ENCODE peak calls at places on chromosome 22, in seven cellular contexts. One of them, this sample, is unnamed.

GRCh38 chr22:19634206-19634536 is 80.1 kb upstream of the SEPTIN5 start:
- DNase-seq in PC-3: no peak
- DNase-seq in upper lobe of left lung: no peak
- DNase-seq in WERI-Rb-1: no peak
- DNase-seq in uterus: no peak
- DNase-seq in heart right ventricle: no peak
- DNase-seq in mammary epithelial cell: no peak
- DNase-seq in this sample: peak

GRCh38 chr22:25622011-25622410 is 57.5 kb downstream of the GRK3 start:
- DNase-seq in PC-3: no peak
- DNase-seq in upper lobe of left lung: no peak
- DNase-seq in WERI-Rb-1: no peak
- DNase-seq in uterus: no peak
- DNase-seq in heart right ventricle: no peak
- DNase-seq in mammary epithelial cell: no peak
- DNase-seq in this sample: no peak

GRCh38 chr22:38923463-38924196 is 33.8 kb upstream of the APOBEC3A start:
- DNase-seq in PC-3: peak
- DNase-seq in upper lobe of left lung: no peak
- DNase-seq in WERI-Rb-1: peak
- DNase-seq in uterus: peak
- DNase-seq in heart right ventricle: peak
- DNase-seq in mammary epithelial cell: peak
- DNase-seq in this sample: peak

GRCh38 chr22:44591146-44591790 is 93.2 kb upstream of the RTL6 start:
- DNase-seq in PC-3: no peak
- DNase-seq in upper lobe of left lung: peak
- DNase-seq in WERI-Rb-1: no peak
- DNase-seq in uterus: no peak
- DNase-seq in heart right ventricle: no peak
- DNase-seq in mammary epithelial cell: no peak
- DNase-seq in this sample: no peak

GRCh38 chr22:49303781-49304461 is 523.8 kb downstream of the BRD1 start:
- DNase-seq in PC-3: no peak
- DNase-seq in upper lobe of left lung: peak
- DNase-seq in WERI-Rb-1: no peak
- DNase-seq in uterus: no peak
- DNase-seq in heart right ventricle: no peak
- DNase-seq in mammary epithelial cell: no peak
- DNase-seq in this sample: no peak

GRCh38 chr22:44137415-44137814 is 43.3 kb upstream of the PARVG start:
- DNase-seq in PC-3: no peak
- DNase-seq in upper lobe of left lung: no peak
- DNase-seq in WERI-Rb-1: no peak
- DNase-seq in uterus: no peak
- DNase-seq in heart right ventricle: no peak
- DNase-seq in mammary epithelial cell: no peak
- DNase-seq in this sample: peak

GRCh38 chr22:50329236-50329635 is 2.4 kb upstream of the DENND6B start:
- DNase-seq in PC-3: peak
- DNase-seq in upper lobe of left lung: no peak
- DNase-seq in WERI-Rb-1: no peak
- DNase-seq in uterus: no peak
- DNase-seq in heart right ventricle: no peak
- DNase-seq in mammary epithelial cell: peak
- DNase-seq in this sample: no peak

GRCh38 chr22:48742556-48743343 is 1084.9 kb downstream of the BRD1 start:
- DNase-seq in PC-3: no peak
- DNase-seq in upper lobe of left lung: peak
- DNase-seq in WERI-Rb-1: no peak
- DNase-seq in uterus: no peak
- DNase-seq in heart right ventricle: no peak
- DNase-seq in mammary epithelial cell: no peak
- DNase-seq in this sample: peak

GRCh38 chr22:31323578-31324550 is 22.3 kb downstream of the PATZ1 start:
- DNase-seq in PC-3: no peak
- DNase-seq in upper lobe of left lung: no peak
- DNase-seq in WERI-Rb-1: no peak
- DNase-seq in uterus: no peak
- DNase-seq in heart right ventricle: no peak
- DNase-seq in mammary epithelial cell: no peak
- DNase-seq in this sample: no peak

GRCh38 chr22:42697542-42698013 is 23.1 kb downstream of the A4GALT start:
- DNase-seq in PC-3: peak
- DNase-seq in upper lobe of left lung: peak
- DNase-seq in WERI-Rb-1: no peak
- DNase-seq in uterus: peak
- DNase-seq in heart right ventricle: peak
- DNase-seq in mammary epithelial cell: peak
- DNase-seq in this sample: peak

GRCh38 chr22:39055658-39056057 is 15.0 kb downstream of the APOBEC3F start:
- DNase-seq in PC-3: no peak
- DNase-seq in upper lobe of left lung: no peak
- DNase-seq in WERI-Rb-1: no peak
- DNase-seq in uterus: no peak
- DNase-seq in heart right ventricle: no peak
- DNase-seq in mammary epithelial cell: no peak
- DNase-seq in this sample: no peak

GRCh38 chr22:31343235-31344191 is 2.6 kb downstream of the PATZ1 start:
- DNase-seq in PC-3: peak
- DNase-seq in upper lobe of left lung: peak
- DNase-seq in WERI-Rb-1: peak
- DNase-seq in uterus: no peak
- DNase-seq in heart right ventricle: peak
- DNase-seq in mammary epithelial cell: peak
- DNase-seq in this sample: no peak

GRCh38 chr22:29194269-29194668 is 11.4 kb upstream of the EMID1 start:
- DNase-seq in PC-3: peak
- DNase-seq in upper lobe of left lung: no peak
- DNase-seq in WERI-Rb-1: no peak
- DNase-seq in uterus: no peak
- DNase-seq in heart right ventricle: no peak
- DNase-seq in mammary epithelial cell: no peak
- DNase-seq in this sample: no peak

GRCh38 chr22:25682071-25682470 is 59.9 kb upstream of the MYO18B start:
- DNase-seq in PC-3: no peak
- DNase-seq in upper lobe of left lung: no peak
- DNase-seq in WERI-Rb-1: no peak
- DNase-seq in uterus: no peak
- DNase-seq in heart right ventricle: no peak
- DNase-seq in mammary epithelial cell: no peak
- DNase-seq in this sample: no peak

GRCh38 chr22:29148826-29149225 is 56.9 kb upstream of the EMID1 start:
- DNase-seq in PC-3: no peak
- DNase-seq in upper lobe of left lung: no peak
- DNase-seq in WERI-Rb-1: no peak
- DNase-seq in uterus: no peak
- DNase-seq in heart right ventricle: no peak
- DNase-seq in mammary epithelial cell: no peak
- DNase-seq in this sample: peak

GRCh38 chr22:31753005-31753633 is 700 bp upstream of the DEPDC5 start:
- DNase-seq in PC-3: peak
- DNase-seq in upper lobe of left lung: no peak
- DNase-seq in WERI-Rb-1: peak
- DNase-seq in uterus: peak
- DNase-seq in heart right ventricle: peak
- DNase-seq in mammary epithelial cell: no peak
- DNase-seq in this sample: peak

GRCh38 chr22:19419464-19420178 is 11.9 kb downstream of the HIRA start:
- DNase-seq in PC-3: no peak
- DNase-seq in upper lobe of left lung: no peak
- DNase-seq in WERI-Rb-1: no peak
- DNase-seq in uterus: no peak
- DNase-seq in heart right ventricle: no peak
- DNase-seq in mammary epithelial cell: peak
- DNase-seq in this sample: no peak

GRCh38 chr22:33844273-33844672 is 76.0 kb downstream of the LARGE1 start:
- DNase-seq in PC-3: no peak
- DNase-seq in upper lobe of left lung: no peak
- DNase-seq in WERI-Rb-1: no peak
- DNase-seq in uterus: no peak
- DNase-seq in heart right ventricle: no peak
- DNase-seq in mammary epithelial cell: no peak
- DNase-seq in this sample: no peak

GRCh38 chr22:33842006-33842354 is 78.3 kb downstream of the LARGE1 start:
- DNase-seq in PC-3: no peak
- DNase-seq in upper lobe of left lung: no peak
- DNase-seq in WERI-Rb-1: no peak
- DNase-seq in uterus: no peak
- DNase-seq in heart right ventricle: no peak
- DNase-seq in mammary epithelial cell: no peak
- DNase-seq in this sample: no peak

GRCh38 chr22:33841281-33842005 is 78.8 kb downstream of the LARGE1 start:
- DNase-seq in PC-3: no peak
- DNase-seq in upper lobe of left lung: no peak
- DNase-seq in WERI-Rb-1: peak
- DNase-seq in uterus: no peak
- DNase-seq in heart right ventricle: no peak
- DNase-seq in mammary epithelial cell: no peak
- DNase-seq in this sample: no peak

GRCh38 chr22:33838644-33839043 is 81.6 kb downstream of the LARGE1 start:
- DNase-seq in PC-3: no peak
- DNase-seq in upper lobe of left lung: no peak
- DNase-seq in WERI-Rb-1: no peak
- DNase-seq in uterus: no peak
- DNase-seq in heart right ventricle: no peak
- DNase-seq in mammary epithelial cell: no peak
- DNase-seq in this sample: no peak

GRCh38 chr22:33842421-33843094 is 77.7 kb downstream of the LARGE1 start:
- DNase-seq in PC-3: no peak
- DNase-seq in upper lobe of left lung: no peak
- DNase-seq in WERI-Rb-1: no peak
- DNase-seq in uterus: no peak
- DNase-seq in heart right ventricle: no peak
- DNase-seq in mammary epithelial cell: no peak
- DNase-seq in this sample: no peak
- H3K27ac ChIP-seq in PC-3: no peak
- H3K27ac ChIP-seq in upper lobe of left lung: no peak
- H3K27ac ChIP-seq in WERI-Rb-1: no peak
- H3K27ac ChIP-seq in uterus: no peak
- H3K27ac ChIP-seq in heart right ventricle: peak
- H3K27ac ChIP-seq in mammary epithelial cell: no peak
- H3K27ac ChIP-seq in this sample: no peak

GRCh38 chr22:46061431-46062231 is 84.7 kb upstream of the WNT7B start:
- DNase-seq in PC-3: no peak
- DNase-seq in upper lobe of left lung: peak
- DNase-seq in WERI-Rb-1: no peak
- DNase-seq in uterus: peak
- DNase-seq in heart right ventricle: no peak
- DNase-seq in mammary epithelial cell: peak
- DNase-seq in this sample: no peak
- H3K4me3 ChIP-seq in PC-3: no peak
- H3K4me3 ChIP-seq in upper lobe of left lung: no peak
- H3K4me3 ChIP-seq in WERI-Rb-1: no peak
- H3K4me3 ChIP-seq in uterus: no peak
- H3K4me3 ChIP-seq in heart right ventricle: no peak
- H3K4me3 ChIP-seq in mammary epithelial cell: peak
- H3K4me3 ChIP-seq in this sample: no peak

GRCh38 chr22:17845340-17845739 is 71.1 kb upstream of the BID start:
- DNase-seq in PC-3: no peak
- DNase-seq in upper lobe of left lung: no peak
- DNase-seq in WERI-Rb-1: no peak
- DNase-seq in uterus: peak
- DNase-seq in heart right ventricle: no peak
- DNase-seq in mammary epithelial cell: peak
- DNase-seq in this sample: no peak

GRCh38 chr22:17843189-17843588 is 68.9 kb upstream of the BID start:
- DNase-seq in PC-3: no peak
- DNase-seq in upper lobe of left lung: no peak
- DNase-seq in WERI-Rb-1: no peak
- DNase-seq in uterus: no peak
- DNase-seq in heart right ventricle: no peak
- DNase-seq in mammary epithelial cell: no peak
- DNase-seq in this sample: no peak

GRCh38 chr22:17842386-17842785 is 68.1 kb upstream of the BID start:
- DNase-seq in PC-3: no peak
- DNase-seq in upper lobe of left lung: no peak
- DNase-seq in WERI-Rb-1: no peak
- DNase-seq in uterus: peak
- DNase-seq in heart right ventricle: no peak
- DNase-seq in mammary epithelial cell: no peak
- DNase-seq in this sample: no peak

GRCh38 chr22:17845790-17846189 is 71.5 kb upstream of the BID start:
- DNase-seq in PC-3: no peak
- DNase-seq in upper lobe of left lung: no peak
- DNase-seq in WERI-Rb-1: no peak
- DNase-seq in uterus: peak
- DNase-seq in heart right ventricle: no peak
- DNase-seq in mammary epithelial cell: no peak
- DNase-seq in this sample: no peak

DNA sequence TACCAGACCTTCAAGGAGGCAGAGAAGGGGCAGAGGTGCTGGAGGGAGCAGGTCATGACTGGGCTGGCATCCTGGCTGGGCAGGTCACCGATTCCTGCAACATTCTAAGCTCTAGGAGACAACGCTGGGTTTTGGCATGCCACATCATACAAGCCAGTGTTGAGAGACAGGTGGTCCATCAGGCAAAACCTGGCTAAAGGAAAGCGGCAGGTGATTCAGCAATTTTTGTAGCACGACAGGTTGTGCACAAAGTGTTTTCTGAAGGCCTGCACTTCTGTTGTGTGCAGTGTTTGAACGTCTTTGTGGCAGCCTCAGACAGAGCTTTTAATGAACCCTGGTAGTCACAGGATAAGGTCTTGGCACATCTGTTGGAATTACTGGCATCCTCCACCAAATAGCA is 69.9 kb upstream of the BID start:
- DNase-seq in PC-3: no peak
- DNase-seq in upper lobe of left lung: no peak
- DNase-seq in WERI-Rb-1: no peak
- DNase-seq in uterus: no peak
- DNase-seq in heart right ventricle: no peak
- DNase-seq in mammary epithelial cell: no peak
- DNase-seq in this sample: no peak
- H3K27ac ChIP-seq in PC-3: no peak
- H3K27ac ChIP-seq in upper lobe of left lung: no peak
- H3K27ac ChIP-seq in WERI-Rb-1: no peak
- H3K27ac ChIP-seq in uterus: peak
- H3K27ac ChIP-seq in heart right ventricle: peak
- H3K27ac ChIP-seq in mammary epithelial cell: no peak
- H3K27ac ChIP-seq in this sample: peak

GRCh38 chr22:40853330-40853729 is 3.1 kb downstream of the ST13 start:
- DNase-seq in PC-3: no peak
- DNase-seq in upper lobe of left lung: no peak
- DNase-seq in WERI-Rb-1: no peak
- DNase-seq in uterus: no peak
- DNase-seq in heart right ventricle: no peak
- DNase-seq in mammary epithelial cell: no peak
- DNase-seq in this sample: no peak

GRCh38 chr22:40855960-40856512 is 403 bp downstream of the ST13 start:
- DNase-seq in PC-3: no peak
- DNase-seq in upper lobe of left lung: no peak
- DNase-seq in WERI-Rb-1: no peak
- DNase-seq in uterus: no peak
- DNase-seq in heart right ventricle: no peak
- DNase-seq in mammary epithelial cell: peak
- DNase-seq in this sample: peak

GRCh38 chr22:40856513-40857308 is at the start of the genes ST13 and XPNPEP3:
- DNase-seq in PC-3: peak
- DNase-seq in upper lobe of left lung: peak
- DNase-seq in WERI-Rb-1: peak
- DNase-seq in uterus: peak
- DNase-seq in heart right ventricle: peak
- DNase-seq in mammary epithelial cell: peak
- DNase-seq in this sample: peak

GRCh38 chr22:40855104-40855959 is 1.1 kb downstream of the ST13 start:
- DNase-seq in PC-3: no peak
- DNase-seq in upper lobe of left lung: no peak
- DNase-seq in WERI-Rb-1: no peak
- DNase-seq in uterus: peak
- DNase-seq in heart right ventricle: no peak
- DNase-seq in mammary epithelial cell: peak
- DNase-seq in this sample: no peak

GRCh38 chr22:40853961-40854360 is 2.5 kb downstream of the ST13 start:
- DNase-seq in PC-3: no peak
- DNase-seq in upper lobe of left lung: no peak
- DNase-seq in WERI-Rb-1: no peak
- DNase-seq in uterus: no peak
- DNase-seq in heart right ventricle: no peak
- DNase-seq in mammary epithelial cell: peak
- DNase-seq in this sample: no peak
- H3K4me3 ChIP-seq in PC-3: peak
- H3K4me3 ChIP-seq in upper lobe of left lung: no peak
- H3K4me3 ChIP-seq in WERI-Rb-1: no peak
- H3K4me3 ChIP-seq in uterus: no peak
- H3K4me3 ChIP-seq in heart right ventricle: no peak
- H3K4me3 ChIP-seq in mammary epithelial cell: peak
- H3K4me3 ChIP-seq in this sample: no peak